ENCODE peak calls at places on chromosomes 3 and 15, in nine cellular contexts. I is tibial artery, M is cardiac muscle cell, F is pancreas, C is heart right ventricle, E is GM23338, D is A673, U is mammary epithelial cell, J is foreskin keratinocyte. L is an unnamed sample. For H3K27me3, the result is how much of the 10 kb centered on the place peaks cover.

GRCh38 chr3:16516695-16517481 is 3.4 kb upstream of the RFTN1 start:
- DNase-seq in I (no peak), M (peak), F (no peak), C (no peak), E (peak), D (peak), U (peak), J (no peak), L (peak)

GRCh38 chr15:35087759-35088158 is 2.7 kb upstream of the NANOGP8 start:
- DNase-seq in I (no peak), M (no peak), F (no peak), C (no peak), E (no peak), D (no peak), U (peak), J (no peak), L (no peak)

GRCh38 chr3:67647390-67647878 is 7.0 kb downstream of the SUCLG2 start:
- DNase-seq in I (no peak), M (no peak), F (no peak), C (no peak), E (no peak), D (no peak), U (peak), J (peak), L (peak)

GRCh38 chr3:184602406-184603155 is 41.0 kb downstream of the EPHB3 start:
- DNase-seq in I (no peak), M (no peak), F (no peak), C (no peak), E (peak), D (no peak), U (peak), J (no peak), L (no peak)

GRCh38 chr3:188863999-188864406 is 307.8 kb upstream of the TPRG1 start:
- DNase-seq in I (no peak), M (no peak), F (no peak), C (no peak), E (no peak), D (no peak), U (no peak), J (no peak), L (peak)

GRCh38 chr3:152556731-152557254 is 278.1 kb upstream of the P2RY1 start:
- DNase-seq in I (peak), M (peak), F (no peak), C (no peak), E (no peak), D (peak), U (peak), J (peak), L (no peak)

GRCh38 chr15:101347454-101347853 is 52.4 kb upstream of the SNRPA1 start:
- DNase-seq in I (no peak), M (no peak), F (no peak), C (no peak), E (no peak), D (no peak), U (no peak), J (no peak), L (no peak)

GRCh38 chr15:62739507-62739906 is 303.0 kb upstream of the TPM1 start:
- DNase-seq in I (no peak), M (no peak), F (no peak), C (no peak), E (no peak), D (no peak), U (peak), J (peak), L (no peak)

GRCh38 chr15:52278636-52279367 is 16.8 kb downstream of the MYO5C start:
- DNase-seq in I (no peak), M (no peak), F (no peak), C (no peak), E (no peak), D (no peak), U (no peak), J (no peak), L (no peak)
- H3K27me3 ChIP-seq in I (under half), M (under half), F (under half), C (under half), E (under half), D (under half), U (under half), J (under half), L (under half)

DNA sequence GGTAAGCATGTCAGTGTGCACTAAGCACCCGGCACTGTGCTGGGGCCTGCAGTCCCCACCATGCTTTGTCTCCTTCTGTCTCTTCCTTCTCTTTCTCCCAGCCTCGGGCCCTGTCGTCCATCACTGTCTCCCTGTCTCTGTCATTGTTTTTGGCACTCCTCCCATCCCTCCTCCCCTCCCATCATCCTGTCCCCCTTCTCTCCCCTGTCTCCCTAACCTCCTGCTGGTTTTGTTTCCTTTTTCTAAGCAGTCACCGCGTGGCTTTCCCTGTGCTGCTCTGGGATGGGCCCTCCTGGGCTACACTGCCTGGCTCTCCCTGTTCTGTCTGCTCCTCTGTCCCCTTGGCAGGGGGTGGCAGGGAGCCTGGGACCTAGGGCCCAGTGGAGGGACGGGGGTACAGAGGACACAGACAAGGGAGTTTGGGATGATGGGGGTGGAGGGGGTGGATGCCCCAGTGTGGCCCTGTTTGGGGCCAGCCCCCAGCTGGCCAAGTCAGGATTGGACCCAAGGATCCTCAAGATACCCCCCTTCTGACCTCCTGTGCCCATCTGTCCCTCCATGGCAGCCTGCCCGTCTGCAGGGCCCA is 5.7 kb downstream of the CHST13 start:
- DNase-seq in I (no peak), M (no peak), F (peak), C (no peak), E (no peak), D (peak), U (no peak), J (no peak), L (no peak)
- H3K27ac ChIP-seq in I (no peak), M (no peak), F (no peak), C (peak), E (no peak), D (peak), U (no peak), J (no peak), L (no peak)

GRCh38 chr15:39125904-39126303 is 455.0 kb upstream of the THBS1 start:
- DNase-seq in I (no peak), M (peak), F (no peak), C (no peak), E (peak), D (peak), U (no peak), J (no peak), L (no peak)
- TF ChIP-seq CTCF in I (peak), M (peak), F (no peak), C (peak), E (peak), D (peak), U (peak), J (peak), L (peak)

GRCh38 chr3:149315694-149316093 is 17.7 kb downstream of the TM4SF18 start:
- DNase-seq in I (no peak), M (no peak), F (no peak), C (no peak), E (no peak), D (no peak), U (no peak), J (no peak), L (no peak)
- H3K27me3 ChIP-seq in I (under half), M (under half), F (under half), C (under half), E (under half), D (under half), U (under half), J (under half), L (under half)

DNA sequence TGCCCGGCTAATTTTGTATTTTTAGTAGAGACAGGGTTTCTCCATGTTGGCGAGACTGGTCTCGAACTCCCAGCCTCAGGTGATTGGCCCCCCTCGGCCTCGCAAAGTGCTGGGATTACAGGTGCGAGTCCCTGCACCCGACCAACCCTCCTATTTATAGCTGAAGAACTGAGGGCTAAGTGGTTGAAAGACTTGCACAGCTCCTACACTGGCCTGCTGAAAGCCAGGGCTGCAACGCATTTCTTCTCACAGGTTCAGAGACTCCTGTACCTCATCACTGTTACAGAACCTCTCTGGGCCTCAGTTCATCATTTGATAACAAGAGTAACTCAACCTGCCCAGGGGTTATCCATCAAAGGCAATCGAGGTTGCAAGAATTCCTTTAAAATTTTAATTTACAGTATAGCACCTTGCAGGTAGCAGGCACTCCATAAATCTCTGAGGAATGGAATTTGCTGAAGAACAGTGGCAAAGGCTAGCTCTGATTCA is 626.5 kb upstream of the TBL1XR1 start:
- DNase-seq in I (no peak), M (no peak), F (no peak), C (no peak), E (no peak), D (no peak), U (no peak), J (no peak), L (no peak)
- H3K27ac ChIP-seq in I (peak), M (no peak), F (no peak), C (no peak), E (no peak), D (no peak), U (no peak), J (no peak), L (peak)

L was measured in AG04450.